ENCODE peak calls at places on chromosomes 2 and 18, in seven cellular contexts. I is tibial nerve, G is left colon, E is activated T-cell treated with anti-CD3 and anti-CD28 coated beads for 1 hour, W is hypothalamus, F is uterus, A is left ventricle myocardium inferior. T is an unnamed sample.
A peak's percentile ranks its signal among the peaks of the same experiment; 100 is the strongest.

GRCh38 chr18:48405971-48406370 is 3.2 kb downstream of the ZBTB7C start:
- DNase-seq in I (no peak), G (no peak), E (no peak), W (no peak), F (no peak), A (no peak), T (no peak)

GRCh38 chr2:68693947-68694346 is 40.7 kb upstream of the ARHGAP25 start:
- DNase-seq in I (no peak), G (no peak), E (no peak), W (no peak), F (no peak), A (no peak), T (no peak)

GRCh38 chr2:37654932-37655331 is 16.5 kb downstream of the CDC42EP3 start:
- DNase-seq in I (no peak), G (no peak), E (no peak), W (no peak), F (no peak), A (no peak), T (no peak)

GRCh38 chr2:126506786-126507185 is 149.2 kb upstream of the GYPC start:
- DNase-seq in I (no peak), G (no peak), E (no peak), W (no peak), F (no peak), A (no peak), T (no peak)

GRCh38 chr2:166074011-166074410 is 53.8 kb downstream of the SCN1A start:
- DNase-seq in I (no peak), G (no peak), E (no peak), W (no peak), F (no peak), A (no peak), T (no peak)

GRCh38 chr2:220504890-220505564 is 877.6 kb downstream of the SLC4A3 start:
- DNase-seq in I (no peak), G (no peak), E (no peak), W (no peak), F (no peak), A (no peak), T (no peak)

GRCh38 chr2:220224711-220225519 is 597.5 kb downstream of the SLC4A3 start:
- DNase-seq in I (no peak), G (no peak), E (no peak), W (no peak), F (no peak), A (no peak), T (no peak)

GRCh38 chr2:45497355-45497754 is 113.7 kb downstream of the SRBD1 start:
- DNase-seq in I (no peak), G (no peak), E (no peak), W (no peak), F (no peak), A (no peak), T (no peak)

GRCh38 chr18:60892855-60893254 is 440.4 kb upstream of the CDH20 start:
- DNase-seq in I (no peak), G (no peak), E (no peak), W (no peak), F (no peak), A (no peak), T (no peak)

GRCh38 chr2:171655584-171655983 is 31.7 kb upstream of the DYNC1I2 start:
- DNase-seq in I (no peak), G (no peak), E (no peak), W (no peak), F (no peak), A (no peak), T (no peak)

GRCh38 chr18:79936641-79937040 is 14.8 kb downstream of the SLC66A2 start:
- DNase-seq in I (no peak), G (peak; percentile 78), E (no peak), W (no peak), F (peak; percentile 5), A (no peak), T (peak; percentile 12)

GRCh38 chr18:54388203-54389142 is 30.8 kb downstream of the C18orf54 start:
- DNase-seq in I (no peak), G (peak; percentile 68), E (no peak), W (no peak), F (no peak), A (no peak), T (no peak)

GRCh38 chr2:29259221-29259620 is 144.0 kb downstream of the CLIP4 start:
- DNase-seq in I (no peak), G (no peak), E (no peak), W (no peak), F (no peak), A (no peak), T (no peak)

GRCh38 chr18:3931542-3932112 is 481.7 kb downstream of the TGIF1 start:
- DNase-seq in I (no peak), G (no peak), E (no peak), W (no peak), F (no peak), A (no peak), T (no peak)

GRCh38 chr18:79378416-79379250 is 17.1 kb upstream of the NFATC1 start:
- DNase-seq in I (no peak), G (peak; percentile 62), E (peak; percentile 74), W (peak; percentile 85), F (peak; percentile 86), A (peak; percentile 79), T (peak; percentile 63)

GRCh38 chr2:132463719-132464118 is 47.1 kb downstream of the GPR39 start:
- DNase-seq in I (no peak), G (no peak), E (no peak), W (no peak), F (no peak), A (no peak), T (no peak)

GRCh38 chr2:36453652-36454051 is 98.1 kb downstream of the CRIM1 start:
- DNase-seq in I (no peak), G (no peak), E (no peak), W (no peak), F (no peak), A (no peak), T (no peak)

GRCh38 chr2:71631411-71631931 is 178.1 kb downstream of the DYSF start:
- DNase-seq in I (no peak), G (no peak), E (no peak), W (no peak), F (no peak), A (no peak), T (no peak)